ENCODE peak calls at places on chromosomes 7 and 10, in ten cellular contexts. D is esophagus squamous epithelium, T is heart right ventricle, X is kidney epithelial cell, R is colonic mucosa, Z is ascending aorta, M is MM.1S, I is brain microvascular endothelial cell, L is psoas muscle, B is stomach. Y is an unnamed sample.
A peak's percentile ranks its signal among the peaks of the same experiment; 100 is the strongest.

GRCh38 chr7:1943933-1944618 is 274.0 kb downstream of the ELFN1 start:
- DNase-seq in D (no peak), T (no peak), X (no peak), R (no peak), Z (no peak), M (no peak), I (no peak), L (peak; percentile 35), B (no peak), Y (no peak)

GRCh38 chr7:108348913-108349312 is 107.3 kb downstream of the NRCAM start:
- DNase-seq in D (no peak), T (no peak), X (no peak), R (no peak), Z (no peak), M (no peak), I (peak; percentile 51), L (no peak), B (no peak), Y (no peak)

GRCh38 chr10:100895346-100895745 is 17.4 kb upstream of the SLF2 start:
- DNase-seq in D (no peak), T (no peak), X (no peak), R (peak; percentile 67), Z (no peak), M (no peak), I (no peak), L (no peak), B (no peak), Y (no peak)

GRCh38 chr10:17607603-17608332 is 9.4 kb downstream of the HACD1 start:
- DNase-seq in D (no peak), T (peak; percentile 42), X (no peak), R (no peak), Z (no peak), M (peak; percentile 46), I (peak; percentile 51), L (no peak), B (no peak), Y (peak; percentile 78)

GRCh38 chr10:107814865-107815487 is 650.5 kb upstream of the SORCS1 start:
- DNase-seq in D (no peak), T (peak; percentile 38), X (peak; percentile 34), R (peak; percentile 72), Z (no peak), M (peak; percentile 31), I (peak; percentile 12), L (no peak), B (peak; percentile 34), Y (peak; percentile 82)

GRCh38 chr10:20811131-20811530 is 86.0 kb downstream of the NEBL start:
- DNase-seq in D (no peak), T (no peak), X (no peak), R (no peak), Z (no peak), M (no peak), I (peak; percentile 3), L (no peak), B (no peak), Y (no peak)

GRCh38 chr7:123757095-123757494 is 8.3 kb upstream of the WASL start:
- DNase-seq in D (no peak), T (no peak), X (no peak), R (no peak), Z (no peak), M (no peak), I (no peak), L (no peak), B (no peak), Y (no peak)

GRCh38 chr10:69421611-69422308 is 5.0 kb upstream of the TACR2 start:
- DNase-seq in D (no peak), T (peak; percentile 80), X (no peak), R (no peak), Z (no peak), M (no peak), I (no peak), L (peak; percentile 88), B (no peak), Y (no peak)

GRCh38 chr10:23432161-23432560 is 6.7 kb upstream of the OTUD1 start:
- DNase-seq in D (no peak), T (no peak), X (no peak), R (peak; percentile 30), Z (no peak), M (no peak), I (no peak), L (no peak), B (no peak), Y (no peak)

GRCh38 chr10:31136951-31137885 is 105.6 kb upstream of the ZNF438 start:
- DNase-seq in D (no peak), T (no peak), X (no peak), R (no peak), Z (no peak), M (no peak), I (no peak), L (no peak), B (no peak), Y (no peak)

DNA sequence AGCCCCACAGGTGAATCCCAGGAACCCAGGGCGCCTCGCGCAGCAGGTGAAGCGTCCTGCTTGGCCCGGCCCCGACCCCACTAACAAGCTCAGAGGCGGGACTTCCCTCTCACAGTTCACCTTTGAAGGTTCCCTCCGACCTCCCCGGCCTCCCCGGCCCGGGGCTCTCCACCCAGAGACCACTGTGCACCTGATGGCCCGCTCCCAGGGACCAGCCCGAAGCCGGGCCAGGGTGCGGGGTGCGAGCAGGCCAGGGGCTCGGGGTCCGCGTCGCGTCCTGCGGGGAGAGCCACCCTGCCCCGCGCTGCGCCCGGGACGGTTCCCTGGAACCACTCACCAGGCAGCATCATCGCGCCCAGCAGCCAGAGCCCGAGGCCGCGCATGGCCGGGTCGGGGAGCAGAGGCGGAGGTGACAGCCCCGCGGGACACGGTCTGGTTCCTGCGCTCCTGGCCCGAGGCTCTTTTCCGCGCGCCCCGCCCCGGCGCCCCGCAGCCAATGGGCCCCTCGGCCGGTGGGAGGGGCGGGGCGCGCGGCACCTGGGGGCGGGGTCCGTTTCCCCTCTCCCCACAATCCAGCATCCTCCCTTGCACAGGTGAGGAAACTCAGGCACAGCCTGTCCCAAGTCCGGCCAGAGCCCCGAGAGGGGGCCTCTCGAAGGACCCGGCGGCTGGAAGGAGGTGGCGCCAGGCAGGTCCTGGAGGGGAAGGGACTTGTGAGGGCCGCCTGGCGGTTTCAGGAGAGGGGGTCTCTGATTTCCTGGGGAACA is at the start of gene ADAM8:
- DNase-seq in D (no peak), T (no peak), X (no peak), R (no peak), Z (no peak), M (peak; percentile 79), I (no peak), L (peak; percentile 62), B (peak; percentile 65), Y (peak; percentile 77)
- TF ChIP-seq CTCF in D (no peak), T (no peak), X (no peak), R (no peak), Z (no peak), M (no peak), I (no peak), L (no peak), B (no peak), Y (peak; percentile 18)

GRCh38 chr7:140031364-140031763 is 31.4 kb downstream of the PARP12 start:
- DNase-seq in D (no peak), T (no peak), X (no peak), R (no peak), Z (no peak), M (no peak), I (no peak), L (no peak), B (no peak), Y (no peak)
- H3K36me3 ChIP-seq in D (peaks cover under 1% of the 10 kb centered on the region), T (peaks cover 94% of the 10 kb centered on the region), X (no peaks in the 10 kb centered on the region), R (peaks cover 4% of the 10 kb centered on the region), Z (peaks cover 17% of the 10 kb centered on the region), M (no peaks in the 10 kb centered on the region), I (no peaks in the 10 kb centered on the region), L (peaks cover 28% of the 10 kb centered on the region), B (peaks cover 19% of the 10 kb centered on the region), Y (no peaks in the 10 kb centered on the region)

DNA sequence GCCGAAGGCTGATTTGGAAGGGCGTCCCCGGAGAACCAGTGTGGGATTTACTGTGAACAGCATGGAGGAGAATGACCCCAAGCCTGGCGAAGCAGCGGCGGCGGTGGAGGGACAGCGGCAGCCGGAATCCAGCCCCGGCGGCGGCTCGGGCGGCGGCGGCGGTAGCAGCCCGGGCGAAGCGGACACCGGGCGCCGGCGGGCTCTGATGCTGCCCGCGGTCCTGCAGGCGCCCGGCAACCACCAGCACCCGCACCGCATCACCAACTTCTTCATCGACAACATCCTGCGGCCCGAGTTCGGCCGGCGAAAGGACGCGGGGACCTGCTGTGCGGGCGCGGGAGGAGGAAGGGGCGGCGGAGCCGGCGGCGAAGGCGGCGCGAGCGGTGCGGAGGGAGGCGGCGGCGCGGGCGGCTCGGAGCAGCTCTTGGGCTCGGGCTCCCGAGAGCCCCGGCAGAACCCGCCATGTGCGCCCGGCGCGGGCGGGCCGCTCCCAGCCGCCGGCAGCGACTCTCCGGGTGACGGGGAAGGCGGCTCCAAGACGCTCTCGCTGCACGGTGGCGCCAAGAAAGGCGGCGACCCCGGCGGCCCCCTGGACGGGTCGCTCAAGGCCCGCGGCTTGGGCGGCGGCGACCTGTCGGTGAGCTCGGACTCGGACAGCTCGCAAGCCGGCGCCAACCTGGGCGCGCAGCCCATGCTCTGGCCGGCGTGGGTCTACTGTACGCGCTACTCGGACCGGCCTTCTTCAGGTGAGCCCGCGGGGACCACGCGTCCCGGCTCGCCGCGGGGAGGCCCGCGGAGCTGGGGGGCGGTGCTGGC is 596 bp downstream of the EN2 start:
- DNase-seq in D (no peak), T (no peak), X (no peak), R (no peak), Z (no peak), M (no peak), I (no peak), L (no peak), B (no peak), Y (peak; percentile 55)
- H3K27me3 ChIP-seq in D (peaks cover 86% of the 10 kb centered on the region), T (peaks cover 94% of the 10 kb centered on the region), X (peaks cover 93% of the 10 kb centered on the region), R (peaks cover 95% of the 10 kb centered on the region), Z (peaks cover 46% of the 10 kb centered on the region), M (peaks cover 77% of the 10 kb centered on the region), I (peaks cover 92% of the 10 kb centered on the region), L (no peaks in the 10 kb centered on the region), B (peaks cover 96% of the 10 kb centered on the region), Y (peaks cover 98% of the 10 kb centered on the region)

DNA sequence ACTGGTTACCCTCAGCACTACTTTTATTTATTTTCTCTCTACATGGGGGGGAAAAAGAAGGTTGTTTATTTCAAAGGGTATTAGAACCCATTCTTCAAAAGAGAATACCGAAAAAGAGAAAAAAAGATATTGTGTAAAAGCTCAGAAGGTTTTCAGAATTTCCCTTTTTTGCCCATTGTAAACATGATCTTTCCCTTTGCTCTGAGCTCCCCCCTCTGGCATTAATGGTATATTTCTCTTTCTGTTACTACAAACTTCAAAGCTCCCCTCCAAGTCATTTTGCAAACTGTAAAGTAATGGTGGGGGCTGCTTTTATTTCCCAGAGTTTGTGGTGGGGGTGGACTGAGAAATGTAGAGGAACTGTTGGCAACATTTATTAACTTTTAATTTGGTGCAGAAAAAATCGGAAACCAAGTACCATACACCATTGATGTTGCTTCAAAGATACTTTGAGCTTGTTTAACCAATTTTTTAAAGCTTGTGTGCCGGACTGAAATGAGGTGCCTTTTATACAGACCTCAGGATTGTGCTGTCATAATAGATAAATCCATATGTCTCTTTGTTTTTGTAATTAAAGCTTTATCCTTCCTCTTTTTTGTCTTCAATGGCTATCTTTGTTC is 181.5 kb downstream of the EXOC4 start:
- DNase-seq in D (no peak), T (no peak), X (no peak), R (no peak), Z (no peak), M (peak; percentile 40), I (no peak), L (no peak), B (no peak), Y (peak; percentile 32)
- TF ChIP-seq CTCF in D (peak; percentile 39), T (peak; percentile 55), X (peak; percentile 41), R (peak; percentile 10), Z (peak; percentile 27), M (peak; percentile 57), I (peak; percentile 57), L (peak; percentile 48), B (peak; percentile 14), Y (peak; percentile 60)